ENCODE peak calls at places on chromosomes 16 and 17, in four cellular contexts. C is left ventricle myocardium superior; W is activated CD4-positive, CD25-positive, alpha-beta regulatory T cell; Y is NCI-H1436. I is an unnamed sample.

GRCh38 chr16:11604783-11605563 is 18.3 kb upstream of the LITAF start:
- DNase-seq in C (peak; percentile 73), W (no peak), Y (no peak), I (no peak)

GRCh38 chr16:2252806-2253148 is 1.4 kb upstream of the ECI1 start:
- DNase-seq in C (no peak), W (no peak), Y (no peak), I (no peak)

GRCh38 chr16:10992797-10993196 is 48.4 kb downstream of the CLEC16A start:
- DNase-seq in C (peak; percentile 44), W (no peak), Y (no peak), I (no peak)

GRCh38 chr16:15953477-15953876 is 4.1 kb downstream of the ABCC1 start:
- DNase-seq in C (no peak), W (no peak), Y (no peak), I (no peak)

GRCh38 chr17:43694081-43694870 is 32.6 kb upstream of the MEOX1 start:
- DNase-seq in C (peak; percentile 79), W (peak; percentile 56), Y (peak; percentile 92), I (peak; percentile 43)

GRCh38 chr16:4511441-4512082 is 27.0 kb downstream of the CDIP1 start:
- DNase-seq in C (peak; percentile 77), W (no peak), Y (no peak), I (no peak)

GRCh38 chr16:4414187-4414909 is 2.0 kb downstream of the CORO7 start:
- DNase-seq in C (no peak), W (peak; percentile 62), Y (no peak), I (peak; percentile 67)

GRCh38 chr16:89400740-89401139 is 89.6 kb downstream of the ANKRD11 start:
- DNase-seq in C (no peak), W (no peak), Y (no peak), I (no peak)

GRCh38 chr17:36152639-36153120 is 23.8 kb downstream of the TBC1D3B start:
- DNase-seq in C (no peak), W (no peak), Y (no peak), I (no peak)

GRCh38 chr16:11768850-11769249 is 26.2 kb upstream of the TXNDC11 start:
- DNase-seq in C (no peak), W (no peak), Y (no peak), I (no peak)

GRCh38 chr16:25729188-25729587 is 37.4 kb downstream of the HS3ST4 start:
- DNase-seq in C (no peak), W (no peak), Y (no peak), I (no peak)

GRCh38 chr17:7613769-7614421 is 802 bp downstream of the FXR2 start:
- DNase-seq in C (no peak), W (no peak), Y (no peak), I (no peak)

GRCh38 chr17:58253082-58253481 is 14.7 kb downstream of the LPO start:
- DNase-seq in C (no peak), W (no peak), Y (no peak), I (no peak)

GRCh38 chr17:13355054-13355453 is 246.7 kb downstream of the HS3ST3A1 start:
- DNase-seq in C (no peak), W (no peak), Y (no peak), I (no peak)

GRCh38 chr17:45818041-45818440 is 26.6 kb upstream of the SPPL2C start:
- DNase-seq in C (no peak), W (no peak), Y (no peak), I (no peak)

GRCh38 chr17:82228842-82229685 is at the start of gene SLC16A3:
- DNase-seq in C (peak; percentile 85), W (peak; percentile 41), Y (peak; percentile 59), I (no peak)

GRCh38 chr16:79876332-79876730 is 275.8 kb upstream of the MAF start:
- DNase-seq in C (no peak), W (no peak), Y (no peak), I (no peak)

GRCh38 chr16:75029854-75030253 is 31.0 kb downstream of the ZNRF1 start:
- DNase-seq in C (no peak), W (no peak), Y (no peak), I (no peak)

GRCh38 chr17:68657166-68657940 is 56.2 kb upstream of the FAM20A start:
- DNase-seq in C (no peak), W (no peak), Y (no peak), I (no peak)

GRCh38 chr16:49788505-49788904 is 67.4 kb downstream of the ZNF423 start:
- DNase-seq in C (peak; percentile 67), W (no peak), Y (no peak), I (no peak)